ENCODE peak calls at places on chromosome 5, in five cellular contexts. T is cardiac muscle cell; F is CD4-positive, CD25-positive, alpha-beta regulatory T cell; L is SJSA1; Q is tibial nerve. M is an unnamed sample.
A peak's percentile ranks its signal among the peaks of the same experiment; 100 is the strongest.

GRCh38 chr5:36398137-36398536 is 96.4 kb upstream of the RANBP3L start:
- DNase-seq in F (no peak), Q (no peak), T (peak; percentile 73), L (no peak), M (no peak)

GRCh38 chr5:173689171-173689676 is 72.8 kb upstream of the BOD1 start:
- DNase-seq in F (no peak), L (no peak), T (peak; percentile 30), Q (no peak), M (no peak)

GRCh38 chr5:10168254-10168653 is 81.4 kb downstream of the ATPSCKMT start:
- DNase-seq in T (no peak), F (no peak), L (no peak), Q (no peak), M (no peak)

GRCh38 chr5:126414874-126415502 is 8.2 kb upstream of the GRAMD2B start:
- DNase-seq in T (peak; percentile 89), Q (no peak), L (no peak), F (no peak), M (no peak)

GRCh38 chr5:38551020-38552017 is 5.1 kb downstream of the LIFR start:
- DNase-seq in L (peak; percentile 48), T (peak; percentile 73), F (no peak), Q (no peak), M (no peak)

GRCh38 chr5:123448017-123448617 is 24.9 kb upstream of the CEP120 start:
- DNase-seq in T (no peak), L (no peak), F (no peak), Q (no peak), M (no peak)

GRCh38 chr5:9549941-9550340 is 4.1 kb upstream of the SEMA5A start:
- DNase-seq in L (no peak), T (no peak), Q (no peak), F (no peak), M (no peak)

GRCh38 chr5:98930972-98931762 is 2.4 kb upstream of the CHD1 start:
- DNase-seq in F (no peak), L (no peak), T (no peak), Q (no peak), M (no peak)

GRCh38 chr5:55650391-55650790 is 61.7 kb downstream of the SLC38A9 start:
- DNase-seq in L (no peak), T (peak; percentile 83), Q (no peak), F (no peak), M (no peak)

GRCh38 chr5:168214886-168215285 is 76.6 kb upstream of the WWC1 start:
- DNase-seq in Q (no peak), L (no peak), T (no peak), F (no peak), M (no peak)

GRCh38 chr5:102663771-102664530 is 91.2 kb upstream of the PAM start:
- DNase-seq in Q (no peak), L (no peak), F (no peak), T (no peak), M (no peak)

GRCh38 chr5:25516136-25516535 is 871.4 kb upstream of the CDH10 start:
- DNase-seq in T (no peak), Q (no peak), L (no peak), F (no peak), M (no peak)

GRCh38 chr5:77851229-77852067 is 75.3 kb upstream of the TBCA start:
- DNase-seq in F (no peak), Q (no peak), T (peak; percentile 58), L (no peak), M (no peak)

GRCh38 chr5:76209297-76209696 is 126.1 kb downstream of the SV2C start:
- DNase-seq in T (no peak), F (no peak), Q (no peak), L (no peak), M (no peak)

GRCh38 chr5:110159202-110159601 is 469.5 kb downstream of the MAN2A1 start:
- DNase-seq in L (no peak), F (no peak), Q (no peak), T (peak; percentile 38), M (no peak)

GRCh38 chr5:760363-761205 is 23.9 kb downstream of the ZDHHC11B start:
- DNase-seq in T (no peak), Q (no peak), F (no peak), L (peak; percentile 63), M (no peak)

GRCh38 chr5:14258840-14259239 is 115.7 kb downstream of the TRIO start:
- DNase-seq in L (no peak), F (no peak), T (peak; percentile 29), Q (no peak), M (no peak)

GRCh38 chr5:1793301-1793740 is 6.3 kb downstream of the MRPL36 start:
- DNase-seq in T (peak; percentile 50), L (no peak), Q (no peak), F (no peak), M (no peak)

GRCh38 chr5:110784901-110785300 is 46.1 kb downstream of the SLC25A46 start:
- DNase-seq in L (no peak), T (no peak), Q (no peak), F (no peak), M (no peak)

GRCh38 chr5:45279109-45279508 is 417.1 kb downstream of the HCN1 start:
- DNase-seq in Q (no peak), L (no peak), F (no peak), T (no peak), M (no peak)

GRCh38 chr5:86909461-86909881 is 291.7 kb downstream of the COX7C start:
- DNase-seq in F (no peak), T (peak; percentile 74), Q (no peak), L (no peak), M (no peak)

GRCh38 chr5:78076351-78076750 is 218.1 kb downstream of the AP3B1 start:
- DNase-seq in F (no peak), Q (no peak), T (no peak), L (no peak), M (no peak)

GRCh38 chr5:37915078-37915736 is 75.4 kb upstream of the GDNF start:
- DNase-seq in L (no peak), Q (no peak), T (no peak), F (no peak), M (no peak)

GRCh38 chr5:128674837-128675446 is 136.9 kb upstream of the FBN2 start:
- DNase-seq in Q (no peak), F (no peak), T (peak; percentile 68), L (peak; percentile 57), M (peak; percentile 11)

GRCh38 chr5:170278611-170279500 is 18.7 kb downstream of the LCP2 start:
- DNase-seq in T (peak; percentile 12), F (peak; percentile 82), Q (no peak), L (no peak), M (peak; percentile 82)

GRCh38 chr5:107669543-107670027 is 1.2 kb downstream of the EFNA5 start:
- DNase-seq in Q (no peak), T (peak; percentile 59), L (peak; percentile 44), F (no peak), M (no peak)

GRCh38 chr5:107670028-107670926 is 460 bp downstream of the EFNA5 start:
- DNase-seq in Q (no peak), F (no peak), T (peak; percentile 48), L (no peak), M (no peak)

GRCh38 chr5:107670927-107671741 is at the start of gene EFNA5:
- DNase-seq in L (no peak), F (no peak), T (peak; percentile 63), Q (no peak), M (no peak)

GRCh38 chr5:107668154-107668932 is 2.4 kb downstream of the EFNA5 start:
- DNase-seq in L (no peak), F (no peak), Q (no peak), T (no peak), M (no peak)

GRCh38 chr5:107668933-107669542 is 1.7 kb downstream of the EFNA5 start:
- DNase-seq in T (peak; percentile 21), L (no peak), Q (no peak), F (no peak), M (no peak)
- H3K9me3 ChIP-seq in T (no peaks in the 10 kb centered on the region), L (no peaks in the 10 kb centered on the region), Q (no peaks in the 10 kb centered on the region), F (no peaks in the 10 kb centered on the region), M (no peaks in the 10 kb centered on the region)

DNA sequence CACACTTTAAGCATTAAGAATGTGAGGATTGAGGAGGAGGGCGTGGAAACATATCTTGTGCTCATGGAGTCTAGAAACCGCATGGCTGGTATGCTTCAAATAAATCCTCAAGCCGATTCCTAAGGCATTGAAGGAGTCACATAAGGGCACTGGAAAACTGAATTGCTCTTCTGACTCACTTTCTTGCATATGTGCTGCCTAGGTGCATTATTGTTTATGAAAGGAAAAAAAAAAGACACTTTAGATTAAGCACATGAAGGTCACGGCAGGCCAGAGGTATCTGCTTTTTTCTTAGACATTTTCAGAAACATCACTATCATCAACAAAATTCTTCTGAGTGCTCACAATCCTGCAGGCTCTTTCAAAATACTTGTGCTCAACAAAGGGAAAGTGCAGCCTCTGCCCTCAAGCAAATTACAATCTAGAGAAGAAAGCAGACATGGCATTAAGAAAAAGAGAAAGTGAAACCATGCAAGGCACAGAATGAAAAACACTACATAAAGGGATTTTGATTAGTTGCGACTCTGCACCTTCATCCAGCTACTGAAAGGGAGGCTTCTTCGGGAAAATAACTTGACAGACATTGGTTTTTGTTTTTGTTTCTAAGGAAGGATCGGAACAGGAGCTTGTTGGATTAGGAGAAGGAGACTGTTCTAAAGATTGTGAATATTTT is 2117.6 kb downstream of the MAT2B start:
- DNase-seq in L (no peak), T (no peak), F (no peak), Q (no peak), M (no peak)
- H3K9me3 ChIP-seq in L (peaks cover 6% of the 10 kb centered on the region), T (no peaks in the 10 kb centered on the region), F (peaks cover 4% of the 10 kb centered on the region), Q (no peaks in the 10 kb centered on the region), M (no peaks in the 10 kb centered on the region)

DNA sequence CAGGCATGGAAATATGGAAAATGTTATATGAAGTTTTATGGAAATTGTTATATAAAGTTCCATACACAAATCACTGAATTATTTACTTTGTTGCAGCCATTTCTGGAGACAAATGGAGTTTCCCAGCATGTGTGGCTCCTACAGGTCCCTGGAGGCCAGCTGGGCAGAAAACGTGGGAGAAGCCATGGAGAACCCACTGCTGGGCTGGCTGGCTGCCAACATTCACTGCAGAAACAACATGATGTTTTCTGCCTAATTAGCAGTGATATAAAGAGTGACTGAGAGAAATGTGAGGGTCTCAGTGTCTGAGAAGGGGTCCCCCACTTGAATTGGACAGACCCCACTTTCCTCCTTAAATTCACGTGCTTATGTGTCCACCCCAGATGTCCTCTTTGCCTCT is 208.8 kb upstream of the IRX2 start:
- DNase-seq in Q (no peak), L (no peak), T (no peak), F (no peak), M (no peak)
- H3K9me3 ChIP-seq in Q (no peaks in the 10 kb centered on the region), L (peaks cover 23% of the 10 kb centered on the region), T (no peaks in the 10 kb centered on the region), F (peaks cover 7% of the 10 kb centered on the region), M (no peaks in the 10 kb centered on the region)

DNA sequence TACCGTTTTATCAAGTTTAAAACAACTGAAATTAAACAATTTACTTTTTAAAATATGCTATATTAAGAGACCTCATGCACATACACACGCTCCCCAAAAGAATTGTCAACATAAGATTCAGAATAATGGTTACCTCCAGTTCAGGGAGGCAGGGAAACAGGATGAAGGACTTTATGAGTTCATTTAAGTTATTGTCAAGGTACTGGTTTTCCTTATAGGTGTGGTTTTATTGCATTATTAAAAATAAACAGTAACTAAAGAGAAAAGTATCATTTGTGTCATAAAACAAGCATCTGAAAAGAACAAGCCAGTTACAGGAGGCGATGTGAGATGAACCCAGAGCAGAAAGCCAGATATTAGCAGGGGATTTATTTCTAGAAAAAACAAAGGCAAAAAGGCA is 2376.7 kb downstream of the MAT2B start:
- DNase-seq in F (no peak), T (no peak), L (no peak), Q (no peak), M (no peak)
- H3K9me3 ChIP-seq in F (peaks cover 16% of the 10 kb centered on the region), T (no peaks in the 10 kb centered on the region), L (peaks cover 20% of the 10 kb centered on the region), Q (no peaks in the 10 kb centered on the region), M (peaks cover 6% of the 10 kb centered on the region)